ENCODE peak calls at places on chromosome 5, in nine cellular contexts. A is aorta, X is AG10803, Y is cardiac fibroblast, R is H7, Z is choroid plexus epithelial cell, E is GM12865, W is uterus, I is fibroblast of the aortic adventitia. V is an unnamed sample.

GRCh38 chr5:15474143-15474719 is 25.7 kb upstream of the FBXL7 start:
- DNase-seq in W (no peak), Y (no peak), R (no peak), X (peak; percentile 21), A (no peak), E (no peak), Z (no peak), I (peak; percentile 4), V (no peak)

GRCh38 chr5:158569534-158569933 is 530.2 kb downstream of the EBF1 start:
- DNase-seq in E (no peak), X (no peak), R (peak; percentile 60), I (no peak), Z (peak; percentile 31), A (no peak), W (no peak), Y (no peak), V (no peak)

GRCh38 chr5:147648597-147648996 is 133.9 kb downstream of the JAKMIP2 start:
- DNase-seq in W (no peak), R (no peak), E (no peak), Z (no peak), Y (no peak), X (no peak), A (no peak), I (no peak), V (no peak)

GRCh38 chr5:119074419-119074818 is 3.5 kb downstream of the DMXL1 start:
- DNase-seq in R (no peak), W (no peak), Y (no peak), Z (no peak), X (no peak), I (no peak), A (no peak), E (peak; percentile 72), V (no peak)

GRCh38 chr5:149563461-149563860 is 12.2 kb upstream of the CSNK1A1 start:
- DNase-seq in A (no peak), I (peak; percentile 53), W (no peak), E (no peak), R (no peak), X (peak; percentile 48), Y (peak; percentile 65), Z (peak; percentile 59), V (no peak)

GRCh38 chr5:81848368-81848767 is 97.5 kb upstream of the SSBP2 start:
- DNase-seq in Y (peak; percentile 33), I (peak; percentile 49), Z (peak; percentile 40), R (no peak), A (no peak), W (no peak), E (no peak), X (peak; percentile 39), V (peak; percentile 5)

GRCh38 chr5:111857633-111858032 is 100.6 kb upstream of the NREP start:
- DNase-seq in Y (peak; percentile 51), X (peak; percentile 42), R (no peak), W (no peak), E (no peak), Z (peak; percentile 37), I (no peak), A (no peak), V (no peak)

GRCh38 chr5:124056326-124057160 is 544.6 kb downstream of the CSNK1G3 start:
- DNase-seq in Z (no peak), W (no peak), E (peak; percentile 71), I (peak; percentile 16), A (no peak), Y (no peak), X (no peak), R (no peak), V (no peak)

GRCh38 chr5:136769900-136770684 is 404.7 kb upstream of the TRPC7 start:
- DNase-seq in E (peak; percentile 67), W (peak; percentile 43), R (peak; percentile 78), Y (peak; percentile 80), I (peak; percentile 77), X (peak; percentile 75), Z (peak; percentile 89), A (peak; percentile 84), V (peak; percentile 66)

GRCh38 chr5:107783551-107783950 is 112.8 kb upstream of the EFNA5 start:
- DNase-seq in R (no peak), I (peak; percentile 4), W (no peak), Z (peak; percentile 61), A (no peak), Y (peak; percentile 9), X (peak; percentile 29), E (no peak), V (no peak)

GRCh38 chr5:132238169-132238744 is 10.6 kb upstream of the P4HA2 start:
- DNase-seq in Z (peak; percentile 81), W (peak; percentile 79), Y (peak; percentile 78), E (peak; percentile 79), I (peak; percentile 76), X (peak; percentile 63), A (peak; percentile 89), R (peak; percentile 69), V (peak; percentile 69)

GRCh38 chr5:123549256-123549904 is 37.4 kb downstream of the CSNK1G3 start:
- DNase-seq in A (no peak), X (no peak), W (no peak), Y (no peak), I (no peak), Z (no peak), R (no peak), E (peak; percentile 91), V (no peak)

GRCh38 chr5:73454379-73455036 is 5.9 kb upstream of the FOXD1 start:
- DNase-seq in W (no peak), Z (peak; percentile 71), E (peak; percentile 56), A (no peak), I (peak; percentile 64), X (no peak), Y (peak; percentile 67), R (peak; percentile 74), V (peak; percentile 66)

GRCh38 chr5:97101189-97101910 is 41.1 kb downstream of the LIX1 start:
- DNase-seq in R (no peak), Z (peak; percentile 30), W (no peak), X (no peak), I (no peak), Y (no peak), A (no peak), E (no peak), V (no peak)

GRCh38 chr5:91306497-91306896 is 76.6 kb downstream of the ARRDC3 start:
- DNase-seq in I (peak; percentile 59), X (peak; percentile 43), Y (no peak), R (no peak), W (no peak), E (no peak), Z (no peak), A (no peak), V (no peak)

GRCh38 chr5:14165375-14166091 is 22.4 kb downstream of the TRIO start:
- DNase-seq in R (no peak), A (no peak), Y (peak; percentile 96), W (no peak), E (no peak), Z (peak; percentile 72), I (peak; percentile 72), X (peak; percentile 42), V (peak; percentile 98)

GRCh38 chr5:181192337-181193046 is 12.5 kb downstream of the TRIM7 start:
- DNase-seq in E (no peak), I (no peak), X (peak; percentile 42), R (peak; percentile 62), W (no peak), Z (no peak), A (no peak), Y (peak; percentile 43), V (no peak)
- H3K4me3 ChIP-seq in E (peak overlapping the region; percentile 85), I (peak overlapping the region; percentile 88), X (peak overlapping the region; percentile 82), R (peak overlapping the region; percentile 83), W (peak overlapping the region; percentile 69), Z (peak overlapping the region; percentile 83), A (peak overlapping the region; percentile 75), Y (peak overlapping the region; percentile 69), V (peak overlapping the region; percentile 71)

GRCh38 chr5:171311698-171312083 is 2.6 kb downstream of the TLX3 start:
- DNase-seq in X (no peak), Y (no peak), R (peak; percentile 80), W (no peak), I (no peak), A (no peak), Z (no peak), E (no peak), V (no peak)
- H3K4me3 ChIP-seq in X (no peak overlapping the region), Y (no peak overlapping the region), R (no peak overlapping the region), W (no peak overlapping the region), I (no peak overlapping the region), A (peak overlapping the region; percentile 25), Z (no peak overlapping the region), E (no peak overlapping the region), V (no peak overlapping the region)

GRCh38 chr5:150945501-150945900 is 40.7 kb upstream of the ZNF300 start:
- DNase-seq in Y (peak; percentile 66), A (no peak), Z (peak; percentile 22), E (no peak), I (peak; percentile 12), X (peak; percentile 32), W (no peak), R (no peak), V (no peak)
- H3K4me3 ChIP-seq in Y (peak overlapping the region; percentile 66), A (peak overlapping the region; percentile 36), Z (peak overlapping the region; percentile 76), E (no peak overlapping the region), I (no peak overlapping the region), X (no peak overlapping the region), W (peak overlapping the region; percentile 62), R (no peak overlapping the region), V (no peak overlapping the region)

DNA sequence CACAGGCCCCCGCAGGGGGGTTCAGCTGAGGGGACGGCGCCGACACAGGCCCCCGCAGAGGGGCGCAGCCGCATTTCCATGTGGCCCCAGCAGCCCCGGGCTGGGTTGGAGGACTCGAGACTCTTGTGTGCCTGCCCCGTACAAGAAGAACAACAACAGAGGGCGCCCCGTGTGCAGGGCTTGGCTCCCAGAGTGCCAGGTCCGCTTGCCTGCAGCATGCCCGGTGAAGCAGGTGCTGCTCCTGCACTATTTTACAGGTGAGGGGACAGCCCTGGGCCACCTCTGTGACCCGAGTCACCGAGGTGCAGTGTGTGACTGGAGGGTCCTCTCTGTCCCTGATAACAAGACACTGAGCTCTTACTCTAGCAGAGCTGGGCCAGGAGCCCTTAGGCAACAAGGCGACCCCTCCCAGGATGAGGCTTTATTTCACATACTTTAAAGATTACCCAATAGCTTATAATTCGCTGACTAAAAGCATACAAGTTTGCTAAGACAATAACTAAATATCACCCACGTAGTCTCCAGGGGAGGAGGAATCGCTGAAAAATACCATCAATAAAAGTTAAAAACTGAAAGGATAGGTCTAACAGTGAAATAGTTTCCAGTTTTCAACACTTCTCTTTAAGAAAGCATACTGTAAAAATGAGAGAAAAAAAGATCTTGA is 41.7 kb upstream of the SLC9A3 start:
- DNase-seq in X (peak; percentile 10), Y (peak; percentile 48), R (peak; percentile 76), I (peak; percentile 22), Z (peak; percentile 49), W (no peak), E (no peak), A (no peak), V (no peak)
- H3K4me3 ChIP-seq in X (no peak overlapping the region), Y (no peak overlapping the region), R (no peak overlapping the region), I (no peak overlapping the region), Z (no peak overlapping the region), W (no peak overlapping the region), E (no peak overlapping the region), A (no peak overlapping the region), V (no peak overlapping the region)

GRCh38 chr5:153447534-153447933 is 42.9 kb upstream of the GRIA1 start:
- DNase-seq in W (no peak), Z (no peak), A (no peak), I (no peak), E (no peak), Y (no peak), R (no peak), X (no peak), V (no peak)

GRCh38 chr5:153441997-153442396 is 48.5 kb upstream of the GRIA1 start:
- DNase-seq in X (no peak), I (no peak), E (no peak), W (no peak), Z (no peak), A (no peak), Y (no peak), R (no peak), V (no peak)

GRCh38 chr5:153445875-153446567 is 44.4 kb upstream of the GRIA1 start:
- DNase-seq in Y (no peak), R (no peak), I (no peak), W (peak; percentile 15), Z (no peak), A (peak; percentile 74), X (peak; percentile 13), E (no peak), V (no peak)
- H3K4me3 ChIP-seq in Y (no peak overlapping the region), R (no peak overlapping the region), I (no peak overlapping the region), W (no peak overlapping the region), Z (no peak overlapping the region), A (no peak overlapping the region), X (no peak overlapping the region), E (no peak overlapping the region), V (no peak overlapping the region)